ENCODE peak calls at places on chromosomes 1 and 21, in four cellular contexts. R is neural progenitor cell, E is DND-41, Y is GM23248. U is an unnamed sample.

GRCh38 chr1:63600248-63600647 is 7.0 kb downstream of the PGM1 start:
- DNase-seq in R (no peak), E (no peak), Y (no peak), U (no peak)

GRCh38 chr21:42799948-42800347 is 79.4 kb downstream of the WDR4 start:
- DNase-seq in R (no peak), E (no peak), Y (no peak), U (peak; percentile 54)

GRCh38 chr21:45818904-45819285 is 162.7 kb upstream of the COL6A1 start:
- DNase-seq in R (no peak), E (peak; percentile 52), Y (peak; percentile 84), U (no peak)

GRCh38 chr21:45632897-45633260 is 10.6 kb upstream of the PCBP3 start:
- DNase-seq in R (no peak), E (no peak), Y (no peak), U (no peak)

GRCh38 chr1:55233149-55233777 is 18.1 kb upstream of the USP24 start:
- DNase-seq in R (no peak), E (no peak), Y (peak; percentile 64), U (no peak)

GRCh38 chr1:51638350-51638749 is 21.5 kb downstream of the OSBPL9 start:
- DNase-seq in R (no peak), E (no peak), Y (no peak), U (no peak)

GRCh38 chr1:180527270-180527669 is 24.9 kb upstream of the ACBD6 start:
- DNase-seq in R (no peak), E (no peak), Y (peak; percentile 75), U (no peak)

GRCh38 chr1:9909222-9910046 is 635 bp downstream of the CTNNBIP1 start:
- DNase-seq in R (peak; percentile 30), E (peak; percentile 33), Y (peak; percentile 31), U (peak; percentile 52)

GRCh38 chr1:37513795-37514349 is 694 bp downstream of the MEAF6 start:
- DNase-seq in R (peak; percentile 66), E (peak; percentile 37), Y (peak; percentile 70), U (peak; percentile 77)

GRCh38 chr1:229964281-229964680 is 102.8 kb upstream of the GALNT2 start:
- DNase-seq in R (no peak), E (no peak), Y (peak; percentile 25), U (no peak)

GRCh38 chr1:61450454-61451213 is 274.3 kb downstream of the TM2D1 start:
- DNase-seq in R (no peak), E (no peak), Y (no peak), U (no peak)

GRCh38 chr1:172698224-172698623 is 39.3 kb downstream of the FASLG start:
- DNase-seq in R (no peak), E (no peak), Y (peak; percentile 13), U (no peak)

GRCh38 chr1:234544094-234544579 is 65.2 kb upstream of the TARBP1 start:
- DNase-seq in R (no peak), E (peak; percentile 77), Y (peak; percentile 96), U (no peak)

GRCh38 chr21:41402231-41402630 is 23.8 kb upstream of the MX1 start:
- DNase-seq in R (no peak), E (no peak), Y (no peak), U (no peak)

GRCh38 chr1:30194741-30195423 is 528.5 kb downstream of the MATN1 start:
- DNase-seq in R (no peak), E (no peak), Y (no peak), U (no peak)

GRCh38 chr1:205812271-205812877 is 624 bp downstream of the SLC41A1 start:
- DNase-seq in R (peak; percentile 74), E (peak; percentile 44), Y (peak; percentile 48), U (peak; percentile 41)

GRCh38 chr1:106910798-106911197 is 145.7 kb upstream of the PRMT6 start:
- DNase-seq in R (no peak), E (no peak), Y (peak; percentile 19), U (no peak)

GRCh38 chr21:43207043-43207315 is 38.2 kb downstream of the CRYAA start:
- DNase-seq in R (no peak), E (no peak), Y (no peak), U (no peak)

DNA sequence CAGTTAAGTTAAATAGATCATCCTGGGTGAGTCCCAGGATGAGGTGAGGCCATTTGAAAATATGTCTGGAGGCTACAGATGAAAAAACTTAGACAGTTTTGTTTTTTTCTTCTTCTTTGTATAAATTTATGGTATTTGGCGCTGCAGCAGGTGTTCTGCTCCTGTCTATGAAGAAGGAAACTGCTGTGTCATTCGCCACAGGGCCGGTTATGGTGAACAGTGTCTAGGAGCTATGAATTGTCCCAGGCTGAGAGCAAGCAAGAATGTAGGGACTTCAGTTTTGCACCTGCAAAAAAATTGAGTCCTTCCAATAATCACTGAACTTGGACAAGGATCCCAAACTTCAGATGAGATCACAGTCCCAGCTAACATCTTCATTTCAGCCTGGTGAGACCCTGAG is 674.3 kb upstream of the RGS18 start:
- DNase-seq in R (no peak), E (no peak), Y (no peak), U (no peak)
- H3K9ac ChIP-seq in R (no peak overlapping the region), E (no peak overlapping the region), Y (no peak overlapping the region), U (no peak overlapping the region)

DNA sequence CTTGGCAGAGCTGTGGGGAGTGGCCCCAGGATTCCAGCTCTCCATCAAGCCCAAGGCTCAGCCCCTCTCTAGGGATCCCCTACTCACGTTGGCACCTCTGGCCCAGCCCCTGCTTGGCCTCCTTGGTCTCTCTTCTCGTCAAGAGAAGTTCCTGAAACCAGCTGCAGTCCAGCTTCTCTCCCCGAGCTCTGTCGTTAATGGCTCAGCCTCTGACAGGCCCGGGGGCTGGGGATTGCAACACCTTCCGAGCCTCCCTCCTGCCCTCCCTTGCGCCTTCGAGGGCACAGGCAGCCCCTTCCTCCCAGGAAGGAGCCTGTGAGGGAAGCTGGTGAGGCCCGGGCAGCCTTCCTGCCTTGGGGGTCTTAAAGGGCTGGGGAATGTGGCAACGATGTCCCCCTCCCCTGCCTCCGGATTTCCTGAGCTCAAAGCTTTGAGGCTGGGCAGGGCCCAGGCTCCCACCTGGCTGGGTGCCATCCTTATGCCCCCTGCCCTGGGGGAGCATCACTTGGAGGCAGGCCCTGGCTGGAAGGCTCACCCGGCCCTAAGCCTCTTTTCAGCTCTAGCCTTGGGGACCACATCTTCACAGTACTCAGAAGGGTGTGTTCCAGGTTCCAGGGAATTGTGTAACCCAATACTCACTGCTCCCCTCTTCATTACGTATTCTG is at the start of gene CSF3R:
- DNase-seq in R (no peak), E (no peak), Y (no peak), U (no peak)
- H3K4me2 ChIP-seq in R (peak within 1 kb of the TSS; percentile 5), E (no peak within 1 kb of the TSS), Y (no peak within 1 kb of the TSS), U (no peak within 1 kb of the TSS)

DNA sequence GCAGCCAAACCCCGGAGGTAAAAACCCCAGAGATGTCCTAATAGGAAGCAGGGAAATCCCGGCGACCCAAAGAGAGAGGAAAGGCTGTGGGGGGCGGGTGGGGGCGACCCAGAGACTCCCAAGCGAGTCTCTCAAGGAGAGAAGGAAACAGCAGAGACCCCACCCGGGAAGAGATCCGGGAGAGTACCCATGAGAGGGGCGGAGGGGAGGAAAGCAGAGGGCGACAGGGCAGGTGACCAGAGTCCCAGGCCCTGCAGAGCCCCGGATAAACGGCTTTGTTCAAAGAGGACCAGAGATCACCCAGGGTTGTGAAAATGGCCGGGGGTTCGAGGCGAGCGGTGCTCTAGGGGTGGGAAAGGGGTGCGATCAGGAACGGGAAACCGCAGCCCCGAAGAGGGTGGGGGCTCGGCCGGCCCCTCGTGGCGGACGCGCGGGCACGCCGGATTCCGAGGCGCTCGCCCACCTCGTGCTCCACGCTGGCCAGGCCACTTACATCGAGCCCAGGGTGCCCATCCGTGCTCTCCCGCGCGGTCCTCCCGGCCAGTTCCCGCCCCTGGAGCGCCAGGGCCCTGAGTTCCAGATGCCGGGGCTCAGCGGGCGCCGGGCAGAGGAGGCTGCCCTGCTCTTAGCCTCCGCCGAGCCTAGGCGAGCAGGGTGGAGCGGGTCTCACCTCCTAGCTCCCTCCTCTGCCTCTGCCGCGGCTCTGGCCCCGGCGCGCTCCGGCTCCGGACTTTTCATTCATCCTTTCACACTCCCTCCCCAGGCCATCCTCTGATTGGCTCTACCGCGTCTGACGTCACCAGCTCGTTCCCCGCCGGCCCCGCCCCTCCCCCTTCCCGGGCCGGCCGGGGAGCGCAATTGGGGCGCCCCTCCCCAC is 52.3 kb downstream of the RHBG start:
- DNase-seq in R (peak; percentile 93), E (no peak), Y (peak; percentile 82), U (peak; percentile 91)
- H3K9ac ChIP-seq in R (no peak overlapping the region), E (no peak overlapping the region), Y (no peak overlapping the region), U (no peak overlapping the region)

GRCh38 chr1:201365251-201365650 is 12.2 kb downstream of the TNNT2 start:
- DNase-seq in R (no peak), E (no peak), Y (no peak), U (no peak)
- H3K4me2 ChIP-seq in R (no peak overlapping the region), E (no peak overlapping the region), Y (no peak overlapping the region), U (no peak overlapping the region)